ENCODE peak calls at places on chromosomes 7 and 10, in six cellular contexts. One of them, this sample, is unnamed.

GRCh38 chr7:42233939-42234338 is 3.1 kb downstream of the GLI3 start:
- DNase-seq in upper lobe of right lung: no peak
- DNase-seq in fibroblast of the aortic adventitia: peak
- DNase-seq in PC-9: no peak
- DNase-seq in mammary epithelial cell: peak
- DNase-seq in bronchial epithelial cell: peak
- DNase-seq in this sample: no peak

GRCh38 chr10:102714621-102715455 is at the start of gene SFXN2:
- DNase-seq in PC-9: no peak
- DNase-seq in mammary epithelial cell: no peak
- DNase-seq in upper lobe of right lung: peak
- DNase-seq in bronchial epithelial cell: no peak
- DNase-seq in fibroblast of the aortic adventitia: no peak
- DNase-seq in this sample: peak

GRCh38 chr10:52951819-52952218 is 179.2 kb upstream of the MBL2 start:
- DNase-seq in PC-9: peak
- DNase-seq in upper lobe of right lung: no peak
- DNase-seq in bronchial epithelial cell: peak
- DNase-seq in mammary epithelial cell: peak
- DNase-seq in fibroblast of the aortic adventitia: peak
- DNase-seq in this sample: peak

GRCh38 chr10:99232357-99232999 is 3.2 kb downstream of the HPSE2 start:
- DNase-seq in fibroblast of the aortic adventitia: no peak
- DNase-seq in bronchial epithelial cell: no peak
- DNase-seq in PC-9: no peak
- DNase-seq in mammary epithelial cell: no peak
- DNase-seq in upper lobe of right lung: no peak
- DNase-seq in this sample: no peak

GRCh38 chr7:23334482-23335056 is 35.4 kb downstream of the MALSU1 start:
- DNase-seq in fibroblast of the aortic adventitia: peak
- DNase-seq in PC-9: peak
- DNase-seq in bronchial epithelial cell: peak
- DNase-seq in upper lobe of right lung: no peak
- DNase-seq in mammary epithelial cell: peak
- DNase-seq in this sample: peak

GRCh38 chr7:138549082-138549481 is 89.0 kb downstream of the TRIM24 start:
- DNase-seq in upper lobe of right lung: no peak
- DNase-seq in PC-9: no peak
- DNase-seq in mammary epithelial cell: no peak
- DNase-seq in fibroblast of the aortic adventitia: no peak
- DNase-seq in bronchial epithelial cell: no peak
- DNase-seq in this sample: no peak

GRCh38 chr10:23362879-23363787 is 18.5 kb upstream of the C10orf67 start:
- DNase-seq in fibroblast of the aortic adventitia: no peak
- DNase-seq in mammary epithelial cell: no peak
- DNase-seq in bronchial epithelial cell: no peak
- DNase-seq in upper lobe of right lung: no peak
- DNase-seq in PC-9: no peak
- DNase-seq in this sample: no peak

GRCh38 chr10:78570633-78571032 is 498.1 kb upstream of the ZMIZ1 start:
- DNase-seq in upper lobe of right lung: no peak
- DNase-seq in mammary epithelial cell: no peak
- DNase-seq in PC-9: no peak
- DNase-seq in bronchial epithelial cell: no peak
- DNase-seq in fibroblast of the aortic adventitia: no peak
- DNase-seq in this sample: no peak

GRCh38 chr7:93938293-93938692 is 16.8 kb downstream of the GNG11 start:
- DNase-seq in upper lobe of right lung: no peak
- DNase-seq in bronchial epithelial cell: peak
- DNase-seq in fibroblast of the aortic adventitia: no peak
- DNase-seq in PC-9: no peak
- DNase-seq in mammary epithelial cell: no peak
- DNase-seq in this sample: no peak

GRCh38 chr7:64187408-64187807 is 19.6 kb upstream of the ZNF735 start:
- DNase-seq in bronchial epithelial cell: no peak
- DNase-seq in upper lobe of right lung: no peak
- DNase-seq in mammary epithelial cell: no peak
- DNase-seq in PC-9: no peak
- DNase-seq in fibroblast of the aortic adventitia: no peak
- DNase-seq in this sample: no peak

GRCh38 chr7:100865372-100865911 is 1.7 kb upstream of the TRIP6 start:
- DNase-seq in fibroblast of the aortic adventitia: no peak
- DNase-seq in upper lobe of right lung: no peak
- DNase-seq in mammary epithelial cell: peak
- DNase-seq in bronchial epithelial cell: peak
- DNase-seq in PC-9: peak
- DNase-seq in this sample: peak

GRCh38 chr7:118583651-118584050 is 359.1 kb downstream of the ANKRD7 start:
- DNase-seq in bronchial epithelial cell: no peak
- DNase-seq in mammary epithelial cell: no peak
- DNase-seq in upper lobe of right lung: no peak
- DNase-seq in fibroblast of the aortic adventitia: no peak
- DNase-seq in PC-9: no peak
- DNase-seq in this sample: no peak

GRCh38 chr10:42950606-42951485 is 126.0 kb upstream of the RET start:
- DNase-seq in PC-9: no peak
- DNase-seq in fibroblast of the aortic adventitia: no peak
- DNase-seq in upper lobe of right lung: peak
- DNase-seq in bronchial epithelial cell: no peak
- DNase-seq in mammary epithelial cell: no peak
- DNase-seq in this sample: no peak

GRCh38 chr7:151742713-151743480 is 134.0 kb downstream of the PRKAG2 start:
- DNase-seq in bronchial epithelial cell: no peak
- DNase-seq in upper lobe of right lung: no peak
- DNase-seq in PC-9: peak
- DNase-seq in fibroblast of the aortic adventitia: no peak
- DNase-seq in mammary epithelial cell: no peak
- DNase-seq in this sample: no peak

GRCh38 chr10:33143160-33143728 is 185.2 kb upstream of the ITGB1 start:
- DNase-seq in upper lobe of right lung: no peak
- DNase-seq in PC-9: no peak
- DNase-seq in fibroblast of the aortic adventitia: peak
- DNase-seq in bronchial epithelial cell: peak
- DNase-seq in mammary epithelial cell: peak
- DNase-seq in this sample: no peak

GRCh38 chr10:80702143-80702542 is 164.4 kb downstream of the SH2D4B start:
- DNase-seq in fibroblast of the aortic adventitia: no peak
- DNase-seq in mammary epithelial cell: no peak
- DNase-seq in bronchial epithelial cell: no peak
- DNase-seq in PC-9: no peak
- DNase-seq in upper lobe of right lung: no peak
- DNase-seq in this sample: no peak

GRCh38 chr7:139562491-139562890 is 39.0 kb downstream of the CLEC2L start:
- DNase-seq in bronchial epithelial cell: no peak
- DNase-seq in fibroblast of the aortic adventitia: no peak
- DNase-seq in mammary epithelial cell: no peak
- DNase-seq in PC-9: no peak
- DNase-seq in upper lobe of right lung: no peak
- DNase-seq in this sample: no peak

GRCh38 chr7:43583424-43584199 is 704 bp downstream of the STK17A start:
- DNase-seq in PC-9: peak
- DNase-seq in upper lobe of right lung: peak
- DNase-seq in fibroblast of the aortic adventitia: peak
- DNase-seq in bronchial epithelial cell: no peak
- DNase-seq in mammary epithelial cell: peak
- DNase-seq in this sample: peak

GRCh38 chr7:12578930-12579640 is 8.6 kb downstream of the SCIN start:
- DNase-seq in bronchial epithelial cell: no peak
- DNase-seq in mammary epithelial cell: no peak
- DNase-seq in fibroblast of the aortic adventitia: no peak
- DNase-seq in PC-9: no peak
- DNase-seq in upper lobe of right lung: no peak
- DNase-seq in this sample: no peak

GRCh38 chr7:22832422-22832821 is 9.8 kb upstream of the TOMM7 start:
- DNase-seq in fibroblast of the aortic adventitia: no peak
- DNase-seq in bronchial epithelial cell: peak
- DNase-seq in mammary epithelial cell: no peak
- DNase-seq in PC-9: no peak
- DNase-seq in upper lobe of right lung: no peak
- DNase-seq in this sample: no peak

GRCh38 chr10:546971-547590 is 142.4 kb downstream of the DIP2C start:
- DNase-seq in bronchial epithelial cell: peak
- DNase-seq in upper lobe of right lung: no peak
- DNase-seq in PC-9: peak
- DNase-seq in fibroblast of the aortic adventitia: no peak
- DNase-seq in mammary epithelial cell: peak
- DNase-seq in this sample: peak

GRCh38 chr7:111198255-111198654 is 107.3 kb downstream of the LRRN3 start:
- DNase-seq in upper lobe of right lung: no peak
- DNase-seq in PC-9: peak
- DNase-seq in mammary epithelial cell: peak
- DNase-seq in fibroblast of the aortic adventitia: peak
- DNase-seq in bronchial epithelial cell: peak
- DNase-seq in this sample: peak

GRCh38 chr10:89644967-89645741 is at the start of gene PANK1:
- DNase-seq in mammary epithelial cell: peak
- DNase-seq in PC-9: peak
- DNase-seq in bronchial epithelial cell: peak
- DNase-seq in upper lobe of right lung: peak
- DNase-seq in fibroblast of the aortic adventitia: peak
- DNase-seq in this sample: peak

GRCh38 chr10:91409069-91409868 is 875 bp upstream of the HECTD2 start:
- DNase-seq in bronchial epithelial cell: peak
- DNase-seq in PC-9: peak
- DNase-seq in mammary epithelial cell: peak
- DNase-seq in fibroblast of the aortic adventitia: peak
- DNase-seq in upper lobe of right lung: peak
- DNase-seq in this sample: peak

GRCh38 chr10:125148021-125148439 is 12.3 kb downstream of the CTBP2 start:
- DNase-seq in upper lobe of right lung: no peak
- DNase-seq in mammary epithelial cell: no peak
- DNase-seq in fibroblast of the aortic adventitia: peak
- DNase-seq in PC-9: no peak
- DNase-seq in bronchial epithelial cell: no peak
- DNase-seq in this sample: peak

GRCh38 chr10:49325916-49326783 is 27.2 kb downstream of the C10orf71 start:
- DNase-seq in PC-9: no peak
- DNase-seq in upper lobe of right lung: no peak
- DNase-seq in fibroblast of the aortic adventitia: no peak
- DNase-seq in bronchial epithelial cell: no peak
- DNase-seq in mammary epithelial cell: no peak
- DNase-seq in this sample: no peak

GRCh38 chr7:73977626-73978618 is 50.1 kb upstream of the ELN start:
- DNase-seq in mammary epithelial cell: no peak
- DNase-seq in fibroblast of the aortic adventitia: peak
- DNase-seq in PC-9: no peak
- DNase-seq in upper lobe of right lung: peak
- DNase-seq in bronchial epithelial cell: no peak
- DNase-seq in this sample: no peak

GRCh38 chr10:120473593-120473992 is 16.6 kb downstream of the PLPP4 start:
- DNase-seq in bronchial epithelial cell: no peak
- DNase-seq in mammary epithelial cell: no peak
- DNase-seq in fibroblast of the aortic adventitia: no peak
- DNase-seq in upper lobe of right lung: no peak
- DNase-seq in PC-9: no peak
- DNase-seq in this sample: no peak

GRCh38 chr7:38846280-38846679 is 62.7 kb downstream of the VPS41 start:
- DNase-seq in PC-9: no peak
- DNase-seq in upper lobe of right lung: no peak
- DNase-seq in bronchial epithelial cell: no peak
- DNase-seq in mammary epithelial cell: no peak
- DNase-seq in fibroblast of the aortic adventitia: no peak
- DNase-seq in this sample: no peak

GRCh38 chr10:112201334-112201733 is 17.8 kb upstream of the GPAM start:
- DNase-seq in upper lobe of right lung: no peak
- DNase-seq in fibroblast of the aortic adventitia: no peak
- DNase-seq in PC-9: no peak
- DNase-seq in mammary epithelial cell: no peak
- DNase-seq in bronchial epithelial cell: no peak
- DNase-seq in this sample: no peak

GRCh38 chr7:149285581-149285975 is 23.6 kb downstream of the ZNF783 start:
- DNase-seq in PC-9: peak
- DNase-seq in fibroblast of the aortic adventitia: peak
- DNase-seq in upper lobe of right lung: no peak
- DNase-seq in mammary epithelial cell: no peak
- DNase-seq in bronchial epithelial cell: no peak
- DNase-seq in this sample: no peak

GRCh38 chr7:51786284-51786683 is 469.7 kb upstream of the COBL start:
- DNase-seq in PC-9: no peak
- DNase-seq in upper lobe of right lung: no peak
- DNase-seq in mammary epithelial cell: no peak
- DNase-seq in fibroblast of the aortic adventitia: no peak
- DNase-seq in bronchial epithelial cell: no peak
- DNase-seq in this sample: no peak

GRCh38 chr7:51785806-51786205 is 469.2 kb upstream of the COBL start:
- DNase-seq in fibroblast of the aortic adventitia: no peak
- DNase-seq in mammary epithelial cell: no peak
- DNase-seq in bronchial epithelial cell: no peak
- DNase-seq in upper lobe of right lung: no peak
- DNase-seq in PC-9: no peak
- DNase-seq in this sample: no peak

GRCh38 chr7:51785171-51785570 is 468.6 kb upstream of the COBL start:
- DNase-seq in PC-9: no peak
- DNase-seq in mammary epithelial cell: peak
- DNase-seq in upper lobe of right lung: no peak
- DNase-seq in bronchial epithelial cell: peak
- DNase-seq in fibroblast of the aortic adventitia: no peak
- DNase-seq in this sample: no peak

GRCh38 chr7:51789494-51789893 is 472.9 kb upstream of the COBL start:
- DNase-seq in mammary epithelial cell: no peak
- DNase-seq in upper lobe of right lung: no peak
- DNase-seq in fibroblast of the aortic adventitia: no peak
- DNase-seq in bronchial epithelial cell: peak
- DNase-seq in PC-9: no peak
- DNase-seq in this sample: no peak
- TF ChIP-seq CTCF in mammary epithelial cell: no peak
- TF ChIP-seq CTCF in upper lobe of right lung: no peak
- TF ChIP-seq CTCF in fibroblast of the aortic adventitia: no peak
- TF ChIP-seq CTCF in bronchial epithelial cell: peak
- TF ChIP-seq CTCF in PC-9: peak
- TF ChIP-seq CTCF in this sample: peak

GRCh38 chr10:24396396-24396795 is 187.5 kb downstream of the KIAA1217 start:
- DNase-seq in PC-9: no peak
- DNase-seq in bronchial epithelial cell: no peak
- DNase-seq in upper lobe of right lung: no peak
- DNase-seq in mammary epithelial cell: no peak
- DNase-seq in fibroblast of the aortic adventitia: no peak
- DNase-seq in this sample: no peak
- TF ChIP-seq CTCF in PC-9: no peak
- TF ChIP-seq CTCF in bronchial epithelial cell: no peak
- TF ChIP-seq CTCF in upper lobe of right lung: no peak
- TF ChIP-seq CTCF in mammary epithelial cell: no peak
- TF ChIP-seq CTCF in fibroblast of the aortic adventitia: no peak
- TF ChIP-seq CTCF in this sample: no peak

GRCh38 chr10:12406764-12407400 is 57.5 kb downstream of the CAMK1D start:
- DNase-seq in upper lobe of right lung: no peak
- DNase-seq in mammary epithelial cell: no peak
- DNase-seq in fibroblast of the aortic adventitia: no peak
- DNase-seq in bronchial epithelial cell: no peak
- DNase-seq in PC-9: no peak
- DNase-seq in this sample: no peak
- TF ChIP-seq CTCF in upper lobe of right lung: no peak
- TF ChIP-seq CTCF in mammary epithelial cell: no peak
- TF ChIP-seq CTCF in fibroblast of the aortic adventitia: no peak
- TF ChIP-seq CTCF in bronchial epithelial cell: no peak
- TF ChIP-seq CTCF in PC-9: no peak
- TF ChIP-seq CTCF in this sample: no peak

GRCh38 chr7:9890092-9890491 is 1083.6 kb upstream of the PHF14 start:
- DNase-seq in fibroblast of the aortic adventitia: no peak
- DNase-seq in upper lobe of right lung: no peak
- DNase-seq in mammary epithelial cell: no peak
- DNase-seq in bronchial epithelial cell: no peak
- DNase-seq in PC-9: no peak
- DNase-seq in this sample: no peak
- TF ChIP-seq CTCF in fibroblast of the aortic adventitia: no peak
- TF ChIP-seq CTCF in upper lobe of right lung: no peak
- TF ChIP-seq CTCF in mammary epithelial cell: no peak
- TF ChIP-seq CTCF in bronchial epithelial cell: no peak
- TF ChIP-seq CTCF in PC-9: no peak
- TF ChIP-seq CTCF in this sample: no peak